ENCODE peak calls at places on chromosomes 12 and 14, in eight cellular contexts. S is fibroblast of pulmonary artery, F is lower leg skin, K is psoas muscle, H is bronchial epithelial cell, B is epithelial cell of esophagus, X is heart right ventricle, N is AG04450. W is an unnamed sample.

GRCh38 chr12:56581418-56582145 is 48.5 kb downstream of the BAZ2A start:
- DNase-seq in K (no peak), N (no peak), H (peak), X (no peak), F (no peak), S (peak), B (peak), W (no peak)

GRCh38 chr12:118436002-118436724 is 59.8 kb downstream of the SUDS3 start:
- DNase-seq in S (no peak), K (no peak), N (no peak), X (no peak), B (no peak), H (peak), F (no peak), W (no peak)

GRCh38 chr14:53408175-53408879 is 255.2 kb upstream of the DDHD1 start:
- DNase-seq in X (no peak), N (no peak), B (no peak), K (no peak), H (no peak), F (no peak), S (no peak), W (no peak)

GRCh38 chr14:101129750-101130149 is 226.2 kb upstream of the RTL1 start:
- DNase-seq in H (no peak), K (no peak), N (no peak), X (no peak), F (no peak), S (no peak), B (no peak), W (no peak)

GRCh38 chr14:91143862-91144261 is 30.0 kb downstream of the DGLUCY start:
- DNase-seq in N (no peak), K (no peak), F (no peak), S (no peak), H (no peak), B (no peak), X (no peak), W (peak)

GRCh38 chr14:78933948-78934524 is 763.9 kb downstream of the NRXN3 start:
- DNase-seq in H (peak), K (no peak), S (peak), B (peak), F (no peak), X (no peak), N (peak), W (peak)

GRCh38 chr12:27852117-27852516 is 72.1 kb upstream of the MANSC4 start:
- DNase-seq in F (no peak), X (no peak), N (no peak), B (peak), H (no peak), K (no peak), S (no peak), W (no peak)

GRCh38 chr12:109763201-109763841 is 49.7 kb downstream of the FAM222A start:
- DNase-seq in X (no peak), S (peak), K (peak), N (no peak), F (no peak), B (peak), H (peak), W (peak)

GRCh38 chr12:105036937-105037649 is 47.2 kb downstream of the ALDH1L2 start:
- DNase-seq in S (no peak), H (peak), B (peak), F (no peak), X (no peak), K (no peak), N (no peak), W (no peak)

GRCh38 chr12:115450017-115450416 is 766.0 kb upstream of the TBX3 start:
- DNase-seq in X (no peak), H (no peak), N (no peak), B (no peak), F (no peak), K (no peak), S (no peak), W (no peak)

GRCh38 chr12:94898388-94898787 is 105.1 kb downstream of the NDUFA12 start:
- DNase-seq in F (no peak), X (no peak), H (peak), N (no peak), B (peak), K (no peak), S (peak), W (peak)

GRCh38 chr14:89429206-89430091 is 12.4 kb upstream of the FOXN3 start:
- DNase-seq in X (no peak), B (peak), N (no peak), S (no peak), H (peak), F (no peak), K (no peak), W (no peak)

GRCh38 chr12:4139191-4139590 is 134.4 kb upstream of the CCND2 start:
- DNase-seq in N (no peak), B (no peak), F (no peak), H (no peak), X (no peak), S (no peak), K (no peak), W (no peak)

GRCh38 chr14:95386536-95386935 is 66.8 kb upstream of the CLMN start:
- DNase-seq in N (no peak), B (no peak), X (no peak), H (no peak), K (no peak), S (no peak), F (no peak), W (no peak)

GRCh38 chr14:65434216-65434850 is 21.8 kb downstream of the FUT8 start:
- DNase-seq in S (no peak), H (no peak), N (no peak), F (no peak), B (no peak), X (no peak), K (no peak), W (peak)

GRCh38 chr12:27285395-27285794 is 41.3 kb downstream of the STK38L start:
- DNase-seq in N (no peak), X (no peak), K (no peak), S (peak), F (no peak), B (no peak), H (no peak), W (peak)

GRCh38 chr14:76250345-76250744 is 98.6 kb downstream of the GPATCH2L start:
- DNase-seq in H (no peak), N (no peak), K (no peak), S (no peak), X (no peak), B (no peak), F (no peak), W (no peak)

GRCh38 chr14:62431496-62431895 is 613.8 kb downstream of the KCNH5 start:
- DNase-seq in K (no peak), H (no peak), F (no peak), X (no peak), S (no peak), N (no peak), B (no peak), W (no peak)

GRCh38 chr14:77014004-77014604 is 14.4 kb downstream of the IRF2BPL start:
- DNase-seq in F (no peak), X (peak), K (peak), H (no peak), N (no peak), B (no peak), S (peak), W (peak)

GRCh38 chr14:58977366-58977765 is 211.1 kb upstream of the DAAM1 start:
- DNase-seq in N (no peak), K (no peak), H (no peak), X (no peak), F (no peak), B (peak), S (no peak), W (no peak)

GRCh38 chr12:116708826-116709756 is 28.8 kb downstream of the SPRING1 start:
- DNase-seq in B (peak), K (no peak), N (no peak), F (peak), S (peak), X (no peak), H (peak), W (peak)

GRCh38 chr14:99394602-99395001 is 86.1 kb downstream of the SETD3 start:
- DNase-seq in K (no peak), X (no peak), H (no peak), S (no peak), B (no peak), N (no peak), F (peak), W (no peak)

GRCh38 chr12:23340351-23340750 is 609.1 kb downstream of the SOX5 start:
- DNase-seq in B (no peak), N (no peak), X (no peak), F (no peak), S (no peak), H (no peak), K (no peak), W (no peak)

GRCh38 chr12:16587514-16587913 is 18.4 kb downstream of the LMO3 start:
- DNase-seq in K (no peak), B (no peak), H (peak), X (no peak), N (no peak), F (no peak), S (no peak), W (no peak)

GRCh38 chr14:100293497-100294212 is 12.6 kb downstream of the SLC25A29 start:
- DNase-seq in F (no peak), X (no peak), B (no peak), H (no peak), S (no peak), N (no peak), K (peak), W (no peak)

GRCh38 chr12:126869644-126870043 is 1397.3 kb upstream of the TMEM132C start:
- DNase-seq in X (no peak), S (no peak), N (no peak), F (no peak), K (no peak), B (no peak), H (no peak), W (no peak)

GRCh38 chr14:92951912-92952471 is 29.0 kb downstream of the CHGA start:
- DNase-seq in X (peak), N (peak), B (peak), F (peak), S (peak), K (peak), H (peak), W (peak)

GRCh38 chr12:104513681-104514080 is 56.9 kb downstream of the CHST11 start:
- DNase-seq in F (no peak), S (no peak), N (no peak), X (no peak), K (no peak), H (no peak), B (peak), W (no peak)

GRCh38 chr14:92747701-92748258 is 647 bp downstream of the LGMN start:
- DNase-seq in F (no peak), S (peak), H (no peak), N (no peak), X (no peak), K (no peak), B (no peak), W (peak)

DNA sequence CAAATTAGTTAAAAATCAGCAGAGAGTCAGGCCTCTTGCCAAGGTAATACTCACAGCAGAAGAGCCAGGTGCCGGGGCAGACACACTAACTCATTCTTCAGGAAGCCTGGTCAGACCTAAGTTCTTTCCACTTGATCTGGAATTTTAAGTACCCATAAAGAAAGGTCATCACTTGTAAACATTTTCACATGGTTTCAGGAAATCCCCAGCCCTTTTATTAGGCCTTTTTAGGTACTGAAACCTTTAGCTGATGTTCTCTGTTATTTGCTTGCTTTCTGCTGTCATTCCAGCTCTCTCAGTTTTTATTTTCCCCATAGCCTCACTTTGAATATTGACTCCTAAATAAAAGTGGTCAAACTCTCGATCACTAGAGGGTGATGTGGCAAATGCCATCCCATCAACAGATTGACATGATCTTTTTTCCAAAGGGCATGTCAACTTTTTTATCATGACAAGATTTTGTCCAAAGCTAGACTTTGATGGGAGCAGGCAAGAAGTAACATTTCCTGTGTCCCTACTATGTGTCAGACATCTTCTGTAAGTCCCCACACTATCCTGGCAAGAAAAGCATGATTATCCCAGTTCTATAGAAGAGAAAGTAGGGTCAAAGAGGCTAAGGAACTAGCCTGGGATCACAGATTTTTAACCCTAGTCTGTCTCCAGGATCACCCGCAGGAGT is 5.7 kb downstream of the ISCU start:
- DNase-seq in H (no peak), F (no peak), K (no peak), S (no peak), N (no peak), X (no peak), B (no peak), W (no peak)
- H3K4me3 ChIP-seq in H (no peak), F (no peak), K (no peak), S (no peak), N (no peak), X (no peak), B (no peak), W (no peak)

DNA sequence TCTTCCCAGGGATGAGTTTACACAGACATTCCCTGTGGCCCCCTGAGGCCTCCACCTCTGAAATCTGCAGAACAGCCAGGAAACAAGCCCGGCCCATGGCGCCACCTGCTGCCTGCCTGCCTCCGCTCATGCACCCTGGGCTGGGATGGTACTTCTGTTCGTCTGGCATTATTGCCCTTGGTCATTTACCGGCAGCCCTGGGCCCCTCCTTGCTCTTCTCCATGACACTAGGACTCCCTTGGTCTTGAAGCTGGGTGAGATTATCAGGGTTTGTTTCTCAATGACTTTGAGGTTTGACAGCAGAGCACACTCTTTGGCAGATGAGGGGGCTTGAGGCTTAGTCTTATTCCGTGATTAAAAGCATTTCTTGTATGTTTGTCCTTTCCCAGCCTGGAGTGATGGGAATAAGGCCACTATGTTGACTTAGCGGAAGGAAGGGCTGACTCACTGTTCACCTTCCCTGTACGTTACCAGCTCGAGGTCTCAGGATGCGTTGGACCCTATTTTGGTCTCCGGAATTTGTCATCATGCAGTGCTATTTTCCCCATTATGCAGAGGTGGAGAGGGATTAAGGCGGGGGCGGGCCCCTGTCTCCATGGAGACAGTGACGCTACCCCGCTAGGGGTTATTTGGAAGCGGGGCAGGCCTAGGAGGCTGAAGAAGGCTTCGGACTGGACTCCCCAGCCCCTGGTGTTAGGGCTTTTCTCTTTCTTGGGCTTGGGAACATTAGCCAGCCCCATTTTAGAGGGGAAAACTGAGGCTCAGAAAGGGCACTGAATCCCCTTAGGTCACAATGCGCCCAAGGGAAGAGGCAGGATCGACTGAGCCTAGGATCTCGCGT is 709 bp upstream of the PEX5 start:
- DNase-seq in K (peak), B (peak), X (peak), H (peak), S (peak), F (peak), N (peak), W (peak)
- TF ChIP-seq CTCF in K (peak), B (peak), X (peak), H (peak), S (peak), F (no peak), N (peak), W (peak)

GRCh38 chr12:14776236-14776959 is 26.9 kb downstream of the WBP11 start:
- DNase-seq in N (no peak), K (no peak), F (no peak), B (no peak), X (no peak), H (no peak), S (peak), W (peak)

GRCh38 chr12:14773685-14774073 is 29.6 kb downstream of the WBP11 start:
- DNase-seq in N (no peak), S (peak), H (no peak), F (peak), B (no peak), K (no peak), X (no peak), W (no peak)

GRCh38 chr12:14775652-14776020 is 27.6 kb downstream of the WBP11 start:
- DNase-seq in S (peak), H (peak), F (no peak), N (no peak), X (no peak), B (peak), K (no peak), W (no peak)

GRCh38 chr12:14774074-14774943 is 29.0 kb downstream of the WBP11 start:
- DNase-seq in F (peak), B (peak), K (peak), H (peak), N (peak), X (peak), S (peak), W (peak)

DNA sequence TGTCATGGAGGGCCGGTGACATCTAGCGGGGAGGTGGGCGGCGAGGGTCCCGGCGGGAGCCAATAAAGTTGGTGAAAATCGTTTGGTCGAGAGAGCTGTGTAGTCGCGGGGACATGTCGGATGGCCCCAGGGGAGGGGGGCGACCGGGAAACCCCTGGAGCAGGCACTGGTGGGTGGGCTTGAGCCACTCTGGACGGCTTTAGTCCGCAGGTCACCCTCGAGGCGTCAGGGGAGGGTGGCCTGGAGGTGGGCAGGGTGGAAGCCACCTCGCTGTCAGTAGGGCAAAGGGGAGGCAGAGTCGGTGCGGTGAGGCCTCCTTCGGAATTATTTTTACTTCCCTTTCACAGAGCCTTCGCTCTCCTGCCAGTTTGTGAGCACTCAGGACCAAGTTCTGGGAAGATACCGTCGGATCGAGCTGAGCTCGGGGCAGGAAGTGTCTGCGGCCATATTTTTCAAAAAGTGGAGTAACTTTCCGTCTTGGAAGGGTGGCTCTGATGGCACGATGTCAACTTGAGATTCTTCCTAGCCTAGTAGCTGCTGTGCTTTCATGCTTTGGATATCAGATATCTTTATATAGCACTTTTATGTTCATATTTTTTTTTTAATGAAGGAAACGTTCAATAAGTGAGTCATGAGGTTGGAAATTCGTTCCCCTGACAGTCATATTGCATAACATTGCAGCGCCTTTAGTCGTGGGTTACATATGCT is 28.2 kb downstream of the WBP11 start:
- DNase-seq in F (peak), B (peak), N (no peak), K (peak), S (peak), X (peak), H (peak), W (peak)
- H3K4me3 ChIP-seq in F (peak), B (peak), N (peak), K (peak), S (peak), X (peak), H (peak), W (peak)

GRCh38 chr12:41563044-41563443 is 374.9 kb downstream of the PDZRN4 start:
- DNase-seq in X (no peak), K (no peak), N (no peak), B (no peak), H (no peak), S (no peak), F (no peak), W (no peak)

GRCh38 chr12:41566703-41567102 is 378.6 kb downstream of the PDZRN4 start:
- DNase-seq in H (no peak), K (no peak), N (no peak), B (no peak), F (no peak), X (no peak), S (no peak), W (no peak)

GRCh38 chr12:41564816-41565215 is 376.7 kb downstream of the PDZRN4 start:
- DNase-seq in N (no peak), S (no peak), X (no peak), F (no peak), K (no peak), H (no peak), B (no peak), W (no peak)
- TF ChIP-seq CTCF in N (no peak), S (no peak), X (no peak), F (no peak), K (no peak), H (no peak), B (no peak), W (no peak)

DNA sequence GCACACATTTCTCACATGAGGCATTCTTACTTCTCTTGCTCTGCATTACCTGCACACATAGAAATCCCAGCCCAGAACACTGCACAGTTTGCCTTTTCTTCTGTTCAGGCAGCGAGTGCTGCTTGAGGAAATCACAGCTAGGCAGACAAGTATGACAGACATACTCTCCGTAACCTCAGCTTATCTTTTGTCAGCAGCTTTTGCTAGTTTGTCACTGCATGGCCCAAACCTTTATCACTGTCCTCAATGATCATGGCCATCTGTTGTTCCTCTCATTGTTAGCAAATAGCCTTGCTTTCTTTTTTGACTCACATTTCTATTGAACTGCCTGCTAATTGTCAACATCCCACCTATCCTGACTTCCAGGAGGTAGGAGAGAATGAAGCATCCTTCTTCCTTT is 5.3 kb downstream of the ZNF10 start:
- DNase-seq in F (no peak), X (no peak), N (no peak), H (no peak), S (no peak), B (no peak), K (no peak), W (no peak)
- H3K4me3 ChIP-seq in F (no peak), X (no peak), N (no peak), H (no peak), S (no peak), B (no peak), K (no peak), W (no peak)

DNA sequence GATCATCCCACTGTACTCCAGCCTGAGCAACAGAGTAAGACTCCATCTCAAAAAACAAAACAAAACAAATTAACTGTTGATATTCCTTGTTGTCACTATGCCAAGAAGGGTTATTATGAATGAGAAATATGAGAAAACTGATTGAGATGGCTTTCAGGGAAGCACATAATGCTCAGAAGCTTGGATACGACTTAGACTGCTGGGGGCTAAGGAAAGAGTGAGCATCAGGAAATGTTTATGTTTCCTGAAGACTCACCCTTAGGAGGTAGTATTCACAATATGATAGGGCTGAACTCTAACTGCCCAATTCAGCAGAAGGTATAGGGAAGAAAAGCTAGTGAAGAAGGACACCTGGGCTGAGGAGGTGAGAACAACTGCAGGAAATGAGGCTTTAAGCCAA is 6.3 kb downstream of the STYK1 start:
- DNase-seq in N (no peak), B (no peak), F (no peak), X (no peak), S (no peak), H (no peak), K (no peak), W (no peak)
- TF ChIP-seq CTCF in N (no peak), B (no peak), F (no peak), X (no peak), S (no peak), H (no peak), K (no peak), W (no peak)